ENCODE peak calls at places on chromosome 9, in seven cellular contexts. D, Q, S, U, G, L and P are unnamed samples.
A peak's percentile ranks its signal among the peaks of the same experiment; 100 is the strongest.

GRCh38 chr9:113454914-113455761 is 8.4 kb upstream of the RGS3 start:
- DNase-seq in L (no peak), G (peak; percentile 23), U (peak; percentile 34), D (no peak), S (peak; percentile 27), Q (no peak), P (peak; percentile 13)

GRCh38 chr9:34993502-34994428 is 4.2 kb downstream of the DNAJB5 start:
- DNase-seq in U (peak; percentile 54), S (no peak), L (no peak), Q (no peak), D (no peak), G (no peak), P (peak; percentile 27)

GRCh38 chr9:79264511-79265448 is 307.0 kb upstream of the TLE4 start:
- DNase-seq in U (no peak), Q (no peak), D (no peak), S (no peak), L (no peak), G (no peak), P (peak; percentile 91)

GRCh38 chr9:117035546-117035945 is 348.4 kb downstream of the TRIM32 start:
- DNase-seq in S (no peak), D (no peak), L (no peak), G (no peak), Q (no peak), U (no peak), P (no peak)

GRCh38 chr9:95511952-95512750 is 4.6 kb downstream of the PTCH1 start:
- DNase-seq in G (no peak), U (no peak), Q (no peak), S (no peak), D (no peak), L (no peak), P (peak; percentile 83)

GRCh38 chr9:27432308-27432707 is 91.8 kb upstream of the IFNK start:
- DNase-seq in Q (no peak), G (peak; percentile 3), D (no peak), U (no peak), L (no peak), S (no peak), P (no peak)

GRCh38 chr9:114898741-114899140 is 31.6 kb downstream of the TNFSF8 start:
- DNase-seq in Q (peak; percentile 52), S (no peak), D (no peak), L (peak; percentile 68), U (peak; percentile 54), G (peak; percentile 97), P (no peak)

GRCh38 chr9:86664603-86665002 is 282.7 kb downstream of the GAS1 start:
- DNase-seq in D (no peak), L (no peak), G (no peak), S (no peak), U (no peak), Q (no peak), P (no peak)

GRCh38 chr9:134377976-134378375 is 51.7 kb downstream of the RXRA start:
- DNase-seq in U (no peak), G (no peak), D (no peak), Q (peak; percentile 98), L (no peak), S (no peak), P (peak; percentile 53)